ENCODE peak calls at places on chromosomes 16 and 17, in seven cellular contexts. Y is psoas muscle, F is tibial artery, B is endodermal cell, S is Peyer's patch, N is adipocyte, C is neural progenitor cell. R is an unnamed sample.

GRCh38 chr17:628507-628941 is 86.1 kb downstream of the VPS53 start:
- DNase-seq in Y (no peak), F (no peak), C (no peak), S (no peak), B (no peak), N (peak; percentile 50), R (peak; percentile 57)

GRCh38 chr17:79830303-79830702 is 8.9 kb downstream of the CBX4 start:
- DNase-seq in B (peak; percentile 72), Y (no peak), N (no peak), F (no peak), S (no peak), C (no peak), R (no peak)

GRCh38 chr17:15334266-15334665 is 7.1 kb downstream of the TEKT3 start:
- DNase-seq in C (no peak), F (no peak), S (no peak), N (no peak), Y (no peak), B (no peak), R (no peak)

GRCh38 chr16:81647527-81647926 is 131.6 kb upstream of the PLCG2 start:
- DNase-seq in Y (no peak), N (no peak), S (no peak), F (no peak), B (peak; percentile 82), C (no peak), R (no peak)

GRCh38 chr16:86814256-86814655 is 235.9 kb downstream of the FOXL1 start:
- DNase-seq in F (no peak), B (no peak), C (no peak), N (no peak), Y (no peak), S (no peak), R (no peak)

GRCh38 chr17:42682400-42683384 is at the start of gene CNTNAP1:
- DNase-seq in C (peak; percentile 89), F (peak; percentile 84), Y (peak; percentile 75), N (peak; percentile 92), B (peak; percentile 90), S (no peak), R (no peak)

GRCh38 chr17:60134396-60135159 is 15.2 kb upstream of the CA4 start:
- DNase-seq in B (peak; percentile 39), F (peak; percentile 55), Y (no peak), S (peak; percentile 34), C (no peak), N (peak; percentile 71), R (no peak)

GRCh38 chr16:67842509-67843342 is 606 bp downstream of the THAP11 start:
- DNase-seq in C (peak; percentile 83), S (peak; percentile 77), Y (peak; percentile 82), N (peak; percentile 67), F (peak; percentile 76), B (peak; percentile 85), R (peak; percentile 58)

GRCh38 chr16:87550510-87550961 is 51.8 kb upstream of the JPH3 start:
- DNase-seq in N (peak; percentile 59), S (peak; percentile 77), Y (peak; percentile 70), C (peak; percentile 63), B (peak; percentile 90), F (no peak), R (no peak)

GRCh38 chr17:65074778-65075250 is 18.3 kb upstream of the GNA13 start:
- DNase-seq in S (peak; percentile 58), C (no peak), N (peak; percentile 29), Y (peak; percentile 76), B (peak; percentile 62), F (no peak), R (no peak)

GRCh38 chr17:7579001-7579838 is at the start of gene CD68:
- DNase-seq in Y (peak; percentile 84), S (peak; percentile 93), C (no peak), F (peak; percentile 89), N (peak; percentile 89), B (peak; percentile 90), R (peak; percentile 81)

GRCh38 chr16:66692341-66692740 is 4.2 kb downstream of the CMTM4 start:
- DNase-seq in Y (no peak), F (no peak), S (peak; percentile 24), B (no peak), N (no peak), C (no peak), R (no peak)

GRCh38 chr16:80862153-80862552 is 57.8 kb upstream of the CDYL2 start:
- DNase-seq in B (no peak), N (peak; percentile 1), Y (no peak), S (no peak), C (no peak), F (no peak), R (no peak)

GRCh38 chr16:90046971-90047713 is 27.9 kb upstream of the DBNDD1 start:
- DNase-seq in Y (peak; percentile 76), F (peak; percentile 87), B (peak; percentile 73), S (peak; percentile 61), C (peak; percentile 94), N (peak; percentile 57), R (peak; percentile 66)

GRCh38 chr17:81367171-81367570 is 28.1 kb upstream of the BAHCC1 start:
- DNase-seq in S (no peak), C (no peak), N (no peak), B (peak; percentile 45), Y (no peak), F (no peak), R (no peak)

GRCh38 chr17:81365148-81365600 is 30.1 kb upstream of the BAHCC1 start:
- DNase-seq in N (peak; percentile 79), F (no peak), S (peak; percentile 86), C (peak; percentile 85), B (peak; percentile 86), Y (peak; percentile 75), R (peak; percentile 77)

GRCh38 chr17:81365601-81366585 is 29.4 kb upstream of the BAHCC1 start:
- DNase-seq in S (peak; percentile 84), C (no peak), B (peak; percentile 45), N (no peak), F (no peak), Y (no peak), R (peak; percentile 89)

GRCh38 chr17:81368161-81368560 is 27.1 kb upstream of the BAHCC1 start:
- DNase-seq in N (no peak), Y (no peak), F (no peak), C (no peak), S (no peak), B (peak; percentile 46), R (no peak)

GRCh38 chr17:81366648-81367047 is 28.6 kb upstream of the BAHCC1 start:
- DNase-seq in Y (no peak), C (no peak), S (no peak), N (no peak), B (peak; percentile 48), F (no peak), R (no peak)
- H3K4me1 ChIP-seq in Y (no peaks in the 10 kb centered on the region), C (peaks cover 14% of the 10 kb centered on the region), S (peaks cover 17% of the 10 kb centered on the region), N (peaks cover 9% of the 10 kb centered on the region), B (peaks cover 4% of the 10 kb centered on the region), F (peaks cover 18% of the 10 kb centered on the region), R (no peaks in the 10 kb centered on the region)

GRCh38 chr17:46125831-46126230 is 67.4 kb downstream of the KANSL1 start:
- DNase-seq in S (no peak), N (no peak), B (no peak), F (no peak), C (no peak), Y (no peak), R (no peak)

GRCh38 chr17:46129302-46129701 is 63.9 kb downstream of the KANSL1 start:
- DNase-seq in F (no peak), N (no peak), B (no peak), S (no peak), C (no peak), Y (no peak), R (no peak)

GRCh38 chr17:46128453-46128852 is 64.8 kb downstream of the KANSL1 start:
- DNase-seq in N (no peak), F (no peak), C (no peak), B (no peak), S (no peak), Y (no peak), R (no peak)

GRCh38 chr17:46126840-46127239 is 66.4 kb downstream of the KANSL1 start:
- DNase-seq in F (no peak), C (no peak), Y (no peak), B (no peak), N (no peak), S (no peak), R (no peak)

GRCh38 chr17:46127524-46127923 is 65.7 kb downstream of the KANSL1 start:
- DNase-seq in F (no peak), Y (no peak), B (no peak), S (no peak), N (no peak), C (no peak), R (no peak)
- H3K4me1 ChIP-seq in F (peaks cover 49% of the 10 kb centered on the region), Y (peaks cover 85% of the 10 kb centered on the region), B (peaks cover 20% of the 10 kb centered on the region), S (peaks cover 6% of the 10 kb centered on the region), N (peaks cover 32% of the 10 kb centered on the region), C (peaks cover 57% of the 10 kb centered on the region), R (peaks cover 54% of the 10 kb centered on the region)

GRCh38 chr17:82887255-82888164 is 47.7 kb upstream of the ZNF750 start:
- DNase-seq in N (no peak), B (no peak), F (no peak), C (no peak), S (no peak), Y (no peak), R (no peak)

GRCh38 chr17:82882715-82883446 is 43.1 kb upstream of the ZNF750 start:
- DNase-seq in B (no peak), S (peak; percentile 85), F (no peak), C (no peak), Y (no peak), N (no peak), R (peak; percentile 64)

GRCh38 chr17:82884341-82884871 is 44.6 kb upstream of the ZNF750 start:
- DNase-seq in S (peak; percentile 54), C (no peak), Y (peak; percentile 78), N (no peak), B (no peak), F (no peak), R (no peak)

GRCh38 chr17:82883461-82884031 is 43.7 kb upstream of the ZNF750 start:
- DNase-seq in F (no peak), N (no peak), B (no peak), S (peak; percentile 45), C (no peak), Y (no peak), R (no peak)

DNA sequence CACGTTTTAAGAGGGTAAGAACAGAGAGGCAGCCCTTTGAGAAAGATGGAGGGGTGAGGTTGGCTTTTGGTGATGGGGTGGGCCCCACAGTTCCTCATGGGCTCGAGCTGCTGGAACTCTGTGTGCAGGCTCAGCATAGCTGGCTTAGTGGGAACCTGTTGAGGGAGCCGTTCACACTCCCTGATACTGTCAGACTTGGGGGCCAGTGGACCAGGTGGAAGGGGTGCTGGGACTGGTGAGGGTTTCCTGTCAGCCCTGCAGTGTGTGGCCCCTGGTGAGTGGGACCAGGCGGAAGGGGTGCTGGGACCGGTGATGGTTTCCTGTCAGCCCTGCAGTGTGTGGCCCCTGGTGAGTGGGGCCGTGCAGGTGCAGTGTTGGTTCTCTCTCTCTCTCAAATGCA is 45.1 kb upstream of the ZNF750 start:
- DNase-seq in C (no peak), B (no peak), N (no peak), F (no peak), Y (no peak), S (peak; percentile 82), R (no peak)
- H3K4me1 ChIP-seq in C (no peaks in the 10 kb centered on the region), B (no peaks in the 10 kb centered on the region), N (peaks cover 31% of the 10 kb centered on the region), F (peaks cover 20% of the 10 kb centered on the region), Y (peaks cover 26% of the 10 kb centered on the region), S (peaks cover 17% of the 10 kb centered on the region), R (peaks cover 11% of the 10 kb centered on the region)

DNA sequence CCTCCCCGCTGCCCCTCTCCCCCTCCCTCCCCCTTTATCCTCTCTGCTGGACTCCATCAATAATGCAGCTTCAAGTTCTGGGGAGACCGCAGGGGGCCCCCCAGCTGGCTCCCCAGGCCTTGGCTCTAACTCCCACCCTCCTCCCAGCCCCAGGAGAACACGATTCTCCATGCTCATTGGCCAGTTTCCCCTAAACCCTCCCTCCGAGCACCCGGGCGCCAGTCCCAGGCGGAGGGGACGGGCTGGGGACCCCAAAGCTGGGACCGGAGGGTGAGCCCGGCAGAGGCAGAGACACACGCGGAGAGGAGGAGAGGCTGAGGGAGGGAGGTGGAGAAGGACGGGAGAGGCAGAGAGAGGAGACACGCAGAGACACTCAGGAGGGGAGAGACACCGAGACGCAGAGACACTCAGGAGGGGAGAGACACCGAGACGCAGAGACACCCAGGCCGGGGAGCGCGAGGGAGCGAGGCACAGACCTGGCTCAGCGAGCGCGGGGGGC is at the start of gene PPP1R1B:
- DNase-seq in F (no peak), Y (no peak), C (peak; percentile 52), S (no peak), N (peak; percentile 19), B (peak; percentile 86), R (no peak)
- H3K4me1 ChIP-seq in F (peaks cover 40% of the 10 kb centered on the region), Y (peaks cover 5% of the 10 kb centered on the region), C (peaks cover 28% of the 10 kb centered on the region), S (peaks cover 5% of the 10 kb centered on the region), N (peaks cover 40% of the 10 kb centered on the region), B (peaks cover 10% of the 10 kb centered on the region), R (no peaks in the 10 kb centered on the region)